ENCODE peak calls at places on chromosome 22, in eight cellular contexts. T is right lobe of liver, X is psoas muscle, I is fibroblast of lung, B is HCT116, V is neural progenitor cell, R is upper lobe of right lung, F is osteoblast. M is an unnamed sample.

GRCh38 chr22:26648761-26649363 is 8.5 kb upstream of the MIAT start:
- DNase-seq in V (no peak), T (no peak), B (no peak), I (no peak), F (no peak), X (no peak), R (no peak), M (no peak)

GRCh38 chr22:27801197-27801615 is 350 bp downstream of the MN1 start:
- DNase-seq in V (peak), I (peak), R (peak), X (peak), T (no peak), F (peak), B (no peak), M (peak)

GRCh38 chr22:32999039-32999861 is 58.9 kb downstream of the SYN3 start:
- DNase-seq in R (no peak), B (no peak), V (no peak), F (no peak), X (no peak), I (no peak), T (no peak), M (no peak)

GRCh38 chr22:18000441-18001039 is 23.8 kb downstream of the MICAL3 start:
- DNase-seq in F (peak), X (peak), R (no peak), I (no peak), V (peak), T (peak), B (no peak), M (no peak)

GRCh38 chr22:24327827-24328226 is 57.2 kb downstream of the SPECC1L start:
- DNase-seq in T (no peak), B (no peak), F (no peak), X (no peak), I (no peak), V (no peak), R (no peak), M (no peak)

GRCh38 chr22:26174280-26174679 is 5.0 kb downstream of the SEZ6L start:
- DNase-seq in R (no peak), T (no peak), V (peak), X (no peak), F (peak), B (no peak), I (no peak), M (no peak)

GRCh38 chr22:24355574-24355973 is 71.8 kb upstream of the ADORA2A start:
- DNase-seq in B (no peak), R (no peak), X (no peak), F (no peak), I (no peak), T (no peak), V (no peak), M (no peak)

GRCh38 chr22:23969071-23969470 is 2.4 kb downstream of the DDTL start:
- DNase-seq in V (no peak), T (no peak), I (no peak), F (peak), B (no peak), X (no peak), R (peak), M (no peak)

GRCh38 chr22:24331468-24332440 is 61.1 kb downstream of the SPECC1L start:
- DNase-seq in F (no peak), I (peak), X (no peak), V (no peak), B (no peak), R (no peak), T (no peak), M (no peak)

GRCh38 chr22:47157093-47157420 is 394.6 kb downstream of the TBC1D22A start:
- DNase-seq in I (no peak), X (peak), F (no peak), R (no peak), B (no peak), V (no peak), T (no peak), M (no peak)

GRCh38 chr22:48891688-48892380 is 935.8 kb downstream of the BRD1 start:
- DNase-seq in R (peak), B (no peak), I (no peak), T (no peak), X (no peak), V (no peak), F (peak), M (no peak)

GRCh38 chr22:27991586-27992293 is 72.7 kb upstream of the PITPNB start:
- DNase-seq in I (no peak), B (no peak), T (peak), X (no peak), R (no peak), V (no peak), F (peak), M (no peak)

GRCh38 chr22:48881326-48881980 is 946.2 kb downstream of the BRD1 start:
- DNase-seq in R (peak), T (peak), V (no peak), I (no peak), X (no peak), F (no peak), B (no peak), M (peak)

GRCh38 chr22:35140879-35141745 is 75.2 kb downstream of the ISX start:
- DNase-seq in X (no peak), T (no peak), R (no peak), I (no peak), B (no peak), F (peak), V (peak), M (no peak)

GRCh38 chr22:46303347-46303965 is 6.8 kb downstream of the GTSE1 start:
- DNase-seq in B (no peak), F (peak), X (no peak), R (no peak), T (no peak), V (no peak), I (peak), M (no peak)

GRCh38 chr22:18103527-18104269 is 6.9 kb upstream of the TUBA8 start:
- DNase-seq in B (no peak), I (no peak), R (no peak), F (no peak), T (no peak), V (no peak), X (peak), M (no peak)

GRCh38 chr22:46797355-46797754 is 34.9 kb downstream of the TBC1D22A start:
- DNase-seq in F (peak), R (no peak), X (no peak), T (no peak), B (no peak), V (no peak), I (peak), M (no peak)

GRCh38 chr22:43876866-43877509 is 14.7 kb upstream of the SULT4A1 start:
- DNase-seq in V (no peak), B (no peak), F (peak), I (no peak), T (no peak), X (no peak), R (peak), M (no peak)

GRCh38 chr22:41528132-41528766 is 16.0 kb downstream of the POLR3H start:
- DNase-seq in X (no peak), R (no peak), B (no peak), F (peak), I (no peak), T (no peak), V (no peak), M (no peak)
- H3K27ac ChIP-seq in X (peak), R (no peak), B (no peak), F (no peak), I (no peak), T (no peak), V (no peak), M (peak)

GRCh38 chr22:36206255-36206654 is 4.6 kb upstream of the APOL4 start:
- DNase-seq in B (no peak), T (no peak), R (no peak), F (no peak), I (no peak), X (no peak), V (no peak), M (no peak)

GRCh38 chr22:36204641-36205032 is 3.0 kb upstream of the APOL4 start:
- DNase-seq in I (no peak), B (no peak), F (no peak), R (no peak), T (no peak), X (no peak), V (no peak), M (no peak)

GRCh38 chr22:36211237-36211881 is 9.8 kb upstream of the APOL4 start:
- DNase-seq in B (no peak), T (no peak), I (peak), F (no peak), X (no peak), R (no peak), V (no peak), M (no peak)

GRCh38 chr22:36208934-36209333 is 7.3 kb upstream of the APOL4 start:
- DNase-seq in F (no peak), I (no peak), V (no peak), B (no peak), R (no peak), T (no peak), X (no peak), M (no peak)

DNA sequence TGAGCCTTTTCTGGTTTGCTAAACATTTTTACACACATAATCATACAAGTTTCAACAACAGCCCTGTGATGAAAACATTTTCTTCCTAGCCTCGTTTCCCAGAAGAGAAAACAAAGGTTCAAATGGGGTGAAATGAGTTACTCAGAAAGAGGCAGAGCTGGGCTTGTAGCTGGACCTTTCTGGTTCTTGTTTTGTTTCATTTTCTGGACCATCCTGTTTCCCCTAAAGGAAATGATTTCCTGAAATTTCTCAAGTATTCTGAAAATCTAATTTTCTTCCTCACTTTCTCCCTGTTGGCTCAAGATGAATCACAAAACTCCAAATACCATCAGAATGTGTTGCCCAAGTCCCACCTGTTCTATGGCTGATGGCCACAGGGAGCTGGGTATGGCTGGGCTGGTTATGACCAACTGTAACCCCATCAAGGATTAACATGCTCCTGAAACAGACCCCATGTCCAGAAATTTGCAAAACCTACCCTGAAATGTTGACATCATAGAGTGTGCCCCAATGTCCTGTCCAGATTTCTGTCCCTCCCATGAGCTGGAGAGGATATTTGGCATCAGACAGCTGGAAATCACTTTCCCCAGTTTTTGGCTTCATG is 6.7 kb upstream of the APOL4 start:
- DNase-seq in R (no peak), B (no peak), I (no peak), V (no peak), F (no peak), X (no peak), T (no peak), M (no peak)
- H3K27ac ChIP-seq in R (no peak), B (no peak), I (no peak), V (no peak), F (no peak), X (no peak), T (no peak), M (peak)

GRCh38 chr22:29692327-29692640 is 27.5 kb upstream of the CABP7 start:
- DNase-seq in T (no peak), B (no peak), X (no peak), I (no peak), R (peak), V (no peak), F (no peak), M (no peak)

GRCh38 chr22:29689201-29689871 is 30.5 kb upstream of the CABP7 start:
- DNase-seq in V (peak), I (no peak), R (no peak), T (no peak), F (no peak), X (no peak), B (no peak), M (no peak)

GRCh38 chr22:29691636-29692326 is 28.0 kb upstream of the CABP7 start:
- DNase-seq in F (no peak), R (no peak), I (no peak), V (no peak), B (no peak), T (no peak), X (no peak), M (no peak)

GRCh38 chr22:29690481-29690880 is 29.3 kb upstream of the CABP7 start:
- DNase-seq in V (peak), R (no peak), T (no peak), I (peak), X (no peak), F (no peak), B (no peak), M (no peak)

GRCh38 chr22:29689872-29690213 is 30.0 kb upstream of the CABP7 start:
- DNase-seq in X (peak), I (peak), R (peak), T (peak), B (no peak), V (peak), F (peak), M (peak)
- H3K27ac ChIP-seq in X (no peak), I (no peak), R (no peak), T (no peak), B (no peak), V (no peak), F (no peak), M (no peak)

GRCh38 chr22:41943661-41944209 is 3.2 kb downstream of the CENPM start:
- DNase-seq in X (no peak), I (peak), T (no peak), B (no peak), V (no peak), R (no peak), F (no peak), M (no peak)
- H3K27ac ChIP-seq in X (peak), I (no peak), T (no peak), B (peak), V (no peak), R (no peak), F (peak), M (no peak)

GRCh38 chr22:40511604-40512003 is 124.9 kb downstream of the MRTFA start:
- DNase-seq in B (no peak), R (no peak), I (no peak), T (no peak), V (no peak), X (peak), F (no peak), M (no peak)
- H3K27ac ChIP-seq in B (no peak), R (peak), I (peak), T (peak), V (no peak), X (peak), F (peak), M (peak)

DNA sequence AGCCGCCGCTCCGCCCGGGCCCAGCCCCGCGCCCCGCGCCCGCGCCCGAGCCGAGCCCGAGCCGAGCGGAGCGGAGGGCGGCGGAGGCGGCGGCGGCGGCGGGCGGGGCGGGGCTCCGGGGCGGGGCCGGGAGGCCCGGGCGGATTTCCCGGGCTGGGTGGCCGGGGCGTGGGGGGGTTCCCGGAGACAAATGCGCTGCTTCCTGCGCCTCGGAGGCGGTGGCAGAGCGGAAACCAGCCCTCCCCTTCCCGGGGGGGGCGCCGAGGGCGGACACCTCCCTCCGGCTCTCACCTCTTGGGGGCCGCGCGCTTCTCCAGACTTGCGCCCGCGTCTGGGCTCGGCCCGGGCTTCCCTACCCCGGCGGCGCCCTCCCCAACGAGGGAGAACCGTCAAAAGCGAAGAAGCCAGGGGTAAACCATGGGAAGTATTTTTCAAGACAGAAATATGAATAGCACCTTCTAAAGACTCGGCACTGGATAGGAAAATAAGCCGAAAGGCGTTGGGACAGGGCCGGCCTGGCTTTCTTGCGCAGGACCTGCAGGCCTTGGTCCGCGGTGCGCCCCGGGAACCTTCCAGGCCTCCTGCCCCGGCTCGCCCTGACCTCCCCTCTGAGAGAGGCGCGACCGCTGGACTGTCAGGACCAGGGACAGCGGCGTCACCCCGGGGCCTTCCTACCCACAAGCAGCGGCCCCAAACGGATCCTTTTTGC is at the start of gene MAPK11:
- DNase-seq in F (peak), T (peak), V (peak), I (peak), R (peak), B (no peak), X (peak), M (peak)
- H3K27ac ChIP-seq in F (no peak), T (no peak), V (no peak), I (no peak), R (peak), B (peak), X (no peak), M (peak)

GRCh38 chr22:45129703-45130524 is 33.8 kb upstream of the NUP50 start:
- DNase-seq in X (no peak), V (no peak), T (no peak), I (no peak), R (no peak), B (no peak), F (peak), M (no peak)
- H3K27ac ChIP-seq in X (no peak), V (no peak), T (no peak), I (no peak), R (no peak), B (no peak), F (no peak), M (no peak)

DNA sequence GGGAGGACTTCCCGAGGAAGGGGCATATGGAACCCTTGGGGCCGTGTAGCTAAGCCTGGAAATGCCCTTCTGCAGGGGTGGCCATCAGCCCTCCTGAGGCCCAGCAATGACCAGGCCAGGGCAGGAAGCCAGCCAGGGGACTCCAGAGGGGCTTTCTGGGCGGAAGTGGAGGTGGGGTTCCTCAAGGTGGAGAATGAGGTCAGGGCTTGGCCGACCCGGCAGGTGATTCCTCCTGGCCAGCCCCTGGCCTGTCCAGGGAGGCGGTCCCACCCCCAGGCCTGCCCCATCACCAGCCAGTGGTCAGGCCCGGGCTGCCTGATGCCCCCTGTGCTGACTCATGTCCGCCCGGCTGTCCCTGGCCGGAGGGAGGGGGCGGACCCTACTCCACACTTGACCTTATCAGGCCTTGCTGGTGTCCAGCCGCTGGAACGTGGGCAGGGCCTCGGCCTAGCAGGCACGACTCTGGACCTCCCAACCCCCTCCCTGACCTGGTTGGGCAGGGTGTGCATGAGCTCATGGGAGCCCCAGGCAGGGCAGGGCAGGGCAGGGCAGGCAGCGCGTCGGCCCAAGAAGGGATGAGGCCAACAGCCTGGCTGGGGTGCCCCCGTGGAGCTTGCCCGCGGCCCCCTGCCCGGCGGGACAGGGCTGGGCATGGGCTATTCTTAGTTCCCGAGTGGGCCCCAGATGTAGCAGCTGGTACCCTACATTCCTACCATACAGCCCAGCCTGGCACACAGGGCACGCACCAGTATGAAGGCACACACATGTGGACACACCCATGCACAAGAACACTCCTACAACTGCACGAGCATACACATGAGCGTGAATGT is 35.9 kb downstream of the RPL3 start:
- DNase-seq in V (no peak), F (peak), I (peak), X (peak), T (peak), B (no peak), R (peak), M (peak)
- H3K27ac ChIP-seq in V (no peak), F (no peak), I (no peak), X (peak), T (peak), B (no peak), R (peak), M (peak)

GRCh38 chr22:20464096-20464614 is 26.5 kb upstream of the SCARF2 start:
- DNase-seq in T (peak), B (no peak), R (peak), X (no peak), V (no peak), F (no peak), I (no peak), M (no peak)
- H3K27ac ChIP-seq in T (no peak), B (no peak), R (peak), X (peak), V (no peak), F (no peak), I (no peak), M (peak)